ENCODE peak calls at places on chromosomes 12 and 14, in seven cellular contexts. A, T, L, R, J, S and Y are unnamed samples.

GRCh38 chr12:89695100-89695499 is 13.5 kb downstream of the ATP2B1 start:
- DNase-seq in A (no peak), T (peak; percentile 77), L (peak; percentile 62), R (no peak), J (no peak), S (no peak), Y (no peak)

GRCh38 chr14:43665570-43666267 is 841.4 kb downstream of the FSCB start:
- DNase-seq in A (no peak), T (no peak), L (no peak), R (no peak), J (no peak), S (no peak), Y (no peak)

GRCh38 chr14:81859071-81859470 is 325.4 kb upstream of the SEL1L start:
- DNase-seq in A (no peak), T (no peak), L (no peak), R (no peak), J (no peak), S (no peak), Y (no peak)

GRCh38 chr12:129196927-129197326 is 343.6 kb downstream of the GLT1D1 start:
- DNase-seq in A (no peak), T (no peak), L (no peak), R (no peak), J (no peak), S (no peak), Y (no peak)

GRCh38 chr12:111467092-111467861 is 61.6 kb downstream of the SH2B3 start:
- DNase-seq in A (no peak), T (peak; percentile 65), L (peak; percentile 46), R (peak; percentile 30), J (peak; percentile 29), S (no peak), Y (no peak)

GRCh38 chr14:81313200-81313599 is 86.9 kb downstream of the STON2 start:
- DNase-seq in A (no peak), T (no peak), L (no peak), R (no peak), J (no peak), S (no peak), Y (no peak)

GRCh38 chr12:26279908-26280307 is 84.5 kb downstream of the SSPN start:
- DNase-seq in A (no peak), T (no peak), L (no peak), R (no peak), J (no peak), S (no peak), Y (no peak)

GRCh38 chr12:108634225-108634795 is 616 bp upstream of the SELPLG start:
- DNase-seq in A (peak; percentile 54), T (no peak), L (no peak), R (no peak), J (peak; percentile 62), S (no peak), Y (no peak)

GRCh38 chr12:72468505-72468904 is 196.3 kb downstream of the TRHDE start:
- DNase-seq in A (no peak), T (no peak), L (no peak), R (no peak), J (no peak), S (no peak), Y (no peak)

GRCh38 chr12:30792648-30793499 is 38.1 kb upstream of the CAPRIN2 start:
- DNase-seq in A (no peak), T (peak; percentile 55), L (peak; percentile 63), R (no peak), J (peak; percentile 56), S (no peak), Y (no peak)

GRCh38 chr12:77940566-77940965 is 109.9 kb downstream of the NAV3 start:
- DNase-seq in A (no peak), T (peak; percentile 61), L (peak; percentile 74), R (no peak), J (no peak), S (no peak), Y (no peak)

GRCh38 chr12:39617887-39618286 is 1.7 kb downstream of the ABCD2 start:
- DNase-seq in A (no peak), T (no peak), L (no peak), R (no peak), J (no peak), S (no peak), Y (no peak)

DNA sequence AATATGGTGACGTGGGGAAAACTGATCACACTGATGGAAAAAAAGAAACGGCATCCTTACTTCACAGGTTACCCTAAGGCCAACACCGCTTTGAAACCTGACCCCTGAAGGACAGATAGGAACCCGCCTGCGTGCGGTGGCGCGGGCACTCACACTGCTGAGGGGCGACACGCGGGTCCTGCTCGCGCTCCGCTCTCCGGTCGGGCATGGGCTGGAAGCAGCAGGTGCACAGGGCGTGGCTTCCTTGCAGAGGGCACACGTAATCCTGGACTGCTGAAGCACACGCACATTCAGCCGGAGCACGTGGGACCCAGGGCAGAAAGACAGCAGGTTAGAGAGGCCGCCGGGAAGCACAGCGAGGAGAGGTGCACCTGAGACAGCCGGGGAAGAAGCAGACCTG is 22.8 kb upstream of the GOLGA3 start:
- DNase-seq in A (no peak), T (no peak), L (no peak), R (no peak), J (no peak), S (no peak), Y (no peak)
- H3K4ac ChIP-seq in A (no peak overlapping the region), T (no peak overlapping the region), L (no peak overlapping the region), R (no peak overlapping the region), J (no peak overlapping the region), S (no peak overlapping the region), Y (no peak overlapping the region)

DNA sequence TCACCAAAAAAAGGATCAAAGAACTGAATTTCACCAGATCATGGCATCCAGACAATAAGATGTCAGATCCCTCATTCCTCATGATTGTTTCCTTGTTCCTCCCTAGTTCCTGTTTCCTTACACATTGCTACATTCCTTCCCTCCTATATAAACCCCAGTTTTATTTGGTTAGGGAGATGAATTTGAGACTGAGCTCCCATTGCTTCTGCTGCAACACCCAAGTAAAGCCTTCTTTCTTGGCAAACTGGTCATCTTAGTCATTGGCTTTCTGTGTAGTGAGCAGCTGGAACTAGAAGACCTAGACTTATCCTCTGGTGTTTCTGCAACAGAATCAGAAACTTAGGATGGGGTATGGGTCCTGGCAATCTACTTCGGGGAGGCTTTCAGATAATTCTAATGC is 217.9 kb downstream of the NOVA1 start:
- DNase-seq in A (no peak), T (no peak), L (no peak), R (no peak), J (no peak), S (no peak), Y (no peak)
- H2BK120ac ChIP-seq in A (no peak overlapping the region), T (no peak overlapping the region), L (no peak overlapping the region), R (no peak overlapping the region), J (no peak overlapping the region), S (no peak overlapping the region), Y (no peak overlapping the region)

DNA sequence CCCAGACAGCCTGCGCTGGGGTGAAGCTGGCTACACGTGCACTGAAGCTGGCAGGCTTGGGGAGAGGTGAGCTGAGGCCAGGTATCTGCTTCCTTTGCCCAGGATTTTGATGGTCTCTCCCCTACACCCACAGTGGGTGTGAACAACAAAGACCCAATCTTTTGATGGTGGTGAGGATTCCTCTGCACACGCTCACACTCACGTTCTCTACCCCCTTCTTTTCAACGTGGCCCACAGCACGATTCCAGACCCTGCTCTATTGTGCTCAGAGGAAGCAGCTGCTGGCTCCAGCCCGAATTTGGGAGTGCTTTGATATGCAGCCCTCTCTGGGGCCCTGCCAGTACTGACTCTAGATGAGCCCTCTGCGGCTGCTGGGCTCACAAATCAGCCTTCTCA is 4.9 kb downstream of the CD9 start:
- DNase-seq in A (peak; percentile 91), T (no peak), L (no peak), R (peak; percentile 65), J (peak; percentile 84), S (no peak), Y (no peak)
- H3K9ac ChIP-seq in A (peak overlapping the region; percentile 24), T (no peak overlapping the region), L (no peak overlapping the region), R (peak overlapping the region; percentile 52), J (peak overlapping the region; percentile 14), S (no peak overlapping the region), Y (no peak overlapping the region)

GRCh38 chr14:59897757-59898383 is 22.1 kb upstream of the LRRC9 start:
- DNase-seq in A (peak; percentile 47), T (no peak), L (no peak), R (no peak), J (peak; percentile 55), S (no peak), Y (peak; percentile 73)
- H3K4ac ChIP-seq in A (no peak overlapping the region), T (no peak overlapping the region), L (no peak overlapping the region), R (no peak overlapping the region), J (no peak overlapping the region), S (no peak overlapping the region), Y (no peak overlapping the region)

GRCh38 chr12:49911213-49911605 is 7.5 kb upstream of the FAIM2 start:
- DNase-seq in A (no peak), T (no peak), L (no peak), R (no peak), J (no peak), S (no peak), Y (no peak)

GRCh38 chr12:49909328-49909727 is 5.6 kb upstream of the FAIM2 start:
- DNase-seq in A (no peak), T (no peak), L (no peak), R (no peak), J (no peak), S (no peak), Y (no peak)

GRCh38 chr12:49910331-49911212 is 6.9 kb upstream of the FAIM2 start:
- DNase-seq in A (peak; percentile 63), T (no peak), L (no peak), R (no peak), J (peak; percentile 61), S (no peak), Y (no peak)

GRCh38 chr12:49907352-49907751 is 3.7 kb upstream of the FAIM2 start:
- DNase-seq in A (no peak), T (no peak), L (no peak), R (no peak), J (no peak), S (no peak), Y (no peak)

GRCh38 chr12:49909826-49910225 is 6.1 kb upstream of the FAIM2 start:
- DNase-seq in A (peak; percentile 85), T (peak; percentile 69), L (peak; percentile 36), R (peak; percentile 64), J (peak; percentile 74), S (peak; percentile 49), Y (peak; percentile 49)
- H2BK120ac ChIP-seq in A (no peak overlapping the region), T (no peak overlapping the region), L (no peak overlapping the region), R (no peak overlapping the region), J (no peak overlapping the region), S (peak overlapping the region; percentile 4), Y (no peak overlapping the region)

GRCh38 chr14:90629471-90629870 is 186.8 kb downstream of the TTC7B start:
- DNase-seq in A (no peak), T (peak; percentile 23), L (no peak), R (no peak), J (no peak), S (no peak), Y (no peak)
- H3K9ac ChIP-seq in A (no peak overlapping the region), T (no peak overlapping the region), L (no peak overlapping the region), R (no peak overlapping the region), J (no peak overlapping the region), S (no peak overlapping the region), Y (no peak overlapping the region)

DNA sequence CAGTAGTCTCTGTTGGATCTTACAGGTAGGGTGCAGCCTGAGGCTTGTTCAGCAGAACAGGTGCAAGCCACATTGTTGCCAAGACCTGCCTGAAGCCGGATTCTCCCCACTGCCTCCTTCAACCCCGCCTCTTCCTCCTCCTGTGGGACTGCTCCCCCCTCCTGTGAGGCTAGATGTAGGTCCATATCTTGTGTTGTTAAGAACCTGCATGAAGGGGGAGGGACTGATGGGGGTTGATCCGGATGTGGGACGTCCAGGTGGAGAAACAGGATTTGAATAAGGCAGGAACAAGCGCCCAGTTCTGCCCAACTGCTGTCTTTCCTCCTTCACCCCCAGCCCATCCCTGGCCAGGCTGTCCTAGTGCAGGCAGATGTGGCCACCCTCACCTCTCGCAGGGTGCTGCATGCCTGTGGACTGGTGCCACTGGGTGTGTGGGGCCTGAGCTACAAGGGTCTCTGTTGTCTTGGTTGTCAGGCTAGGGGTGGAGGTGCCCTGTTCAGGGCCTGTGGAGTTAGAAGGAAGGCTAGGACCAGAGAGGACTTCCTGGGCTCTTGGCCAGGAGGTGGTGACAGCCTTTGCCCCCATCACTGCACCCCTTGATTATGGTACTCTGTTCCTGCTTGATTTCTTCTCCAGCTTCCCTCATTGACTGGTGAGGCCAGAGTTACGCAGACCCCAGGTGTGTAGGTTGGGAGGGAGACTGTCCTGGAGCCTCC is 1.4 kb downstream of the NR4A1 start:
- DNase-seq in A (peak; percentile 19), T (peak; percentile 47), L (no peak), R (no peak), J (peak; percentile 17), S (no peak), Y (peak; percentile 22)
- H3K4ac ChIP-seq in A (no peak overlapping the region), T (no peak overlapping the region), L (no peak overlapping the region), R (no peak overlapping the region), J (no peak overlapping the region), S (no peak overlapping the region), Y (no peak overlapping the region)